ENCODE peak calls at places on chromosome 17, in nine cellular contexts. W, E, X, D, S, V, T, Z and R are unnamed samples.

GRCh38 chr17:7841622-7842379 is 7.8 kb downstream of the KDM6B start:
- DNase-seq in S (peak), T (peak), V (peak), X (peak), W (peak), Z (peak), D (peak), E (peak), R (peak)

GRCh38 chr17:46020998-46021397 is 21.9 kb downstream of the STH start:
- DNase-seq in V (no peak), D (no peak), E (no peak), T (no peak), Z (no peak), S (peak), X (no peak), W (no peak), R (no peak)

GRCh38 chr17:46976626-46977270 is 2.3 kb downstream of the RPRML start:
- DNase-seq in W (no peak), Z (no peak), S (peak), T (no peak), V (no peak), D (peak), X (no peak), E (no peak), R (peak)

GRCh38 chr17:65374966-65375365 is 186.5 kb downstream of the AXIN2 start:
- DNase-seq in E (no peak), D (no peak), V (no peak), W (no peak), S (no peak), T (no peak), Z (no peak), X (peak), R (no peak)

GRCh38 chr17:64694207-64694606 is 32.1 kb upstream of the SMURF2 start:
- DNase-seq in D (peak), W (no peak), T (no peak), S (no peak), X (peak), V (peak), Z (peak), E (no peak), R (peak)

GRCh38 chr17:16495561-16495960 is 3.6 kb upstream of the LRRC75A start:
- DNase-seq in D (no peak), W (no peak), T (no peak), X (no peak), E (no peak), S (peak), Z (no peak), V (no peak), R (no peak)

GRCh38 chr17:18039535-18040286 is 503 bp downstream of the GID4 start:
- DNase-seq in Z (peak), T (no peak), X (peak), S (peak), D (peak), W (no peak), E (no peak), V (no peak), R (peak)

GRCh38 chr17:72797142-72797541 is 295.3 kb downstream of the SLC39A11 start:
- DNase-seq in V (no peak), D (no peak), T (no peak), X (no peak), S (no peak), E (no peak), Z (no peak), W (no peak), R (no peak)

GRCh38 chr17:55601874-55602364 is 90.7 kb upstream of the SMIM36 start:
- DNase-seq in V (peak), S (peak), D (peak), T (peak), W (no peak), E (no peak), X (no peak), Z (no peak), R (peak)

GRCh38 chr17:80991645-80992076 is at the start of gene CHMP6:
- DNase-seq in W (peak), D (peak), V (peak), X (peak), Z (peak), T (peak), S (peak), E (peak), R (peak)

GRCh38 chr17:8408371-8408770 is 10.7 kb upstream of the RNF222 start:
- DNase-seq in W (no peak), D (peak), S (peak), V (no peak), X (peak), T (no peak), Z (no peak), E (no peak), R (peak)

GRCh38 chr17:33968350-33969044 is 286.6 kb upstream of the CCL2 start:
- DNase-seq in V (no peak), D (peak), T (no peak), X (no peak), E (no peak), Z (no peak), S (peak), W (no peak), R (no peak)

GRCh38 chr17:35448214-35448898 is at the start of gene SLFN13:
- DNase-seq in E (no peak), D (peak), T (peak), X (peak), V (peak), W (peak), S (peak), Z (peak), R (peak)

GRCh38 chr17:5701371-5701770 is 117.1 kb upstream of the NLRP1 start:
- DNase-seq in S (no peak), X (no peak), E (no peak), Z (peak), V (no peak), W (no peak), D (no peak), T (no peak), R (no peak)

GRCh38 chr17:62653002-62653830 is 25.7 kb downstream of the MRC2 start:
- DNase-seq in E (peak), D (peak), V (peak), Z (peak), W (peak), T (peak), S (peak), X (peak), R (peak)

GRCh38 chr17:80295146-80295545 is 34.5 kb downstream of the RNF213 start:
- DNase-seq in T (no peak), V (no peak), D (no peak), W (no peak), E (no peak), Z (no peak), X (no peak), S (no peak), R (no peak)

GRCh38 chr17:19263621-19264010 is 26.4 kb downstream of the EPN2 start:
- DNase-seq in S (no peak), E (no peak), D (no peak), Z (peak), W (no peak), X (no peak), T (no peak), V (peak), R (no peak)

GRCh38 chr17:72930031-72930430 is 162.5 kb downstream of the SLC39A11 start:
- DNase-seq in E (no peak), S (peak), T (no peak), Z (no peak), X (no peak), W (no peak), D (no peak), V (no peak), R (no peak)

GRCh38 chr17:8131844-8132441 is 8.0 kb upstream of the HES7 start:
- DNase-seq in X (no peak), V (no peak), Z (no peak), E (no peak), D (no peak), W (no peak), T (no peak), S (no peak), R (no peak)

GRCh38 chr17:45147102-45147580 is 1.1 kb upstream of the HEXIM1 start:
- DNase-seq in S (peak), W (peak), X (no peak), D (no peak), V (peak), T (no peak), Z (peak), E (no peak), R (peak)

GRCh38 chr17:79054200-79054599 is 20.4 kb upstream of the ENGASE start:
- DNase-seq in T (no peak), X (no peak), W (no peak), D (peak), E (no peak), V (no peak), S (no peak), Z (no peak), R (no peak)

GRCh38 chr17:73350864-73351263 is 39.1 kb upstream of the CDC42EP4 start:
- DNase-seq in D (no peak), V (no peak), Z (no peak), T (no peak), E (no peak), W (no peak), S (no peak), X (no peak), R (no peak)

GRCh38 chr17:77693776-77694175 is 264.7 kb upstream of the TNRC6C start:
- DNase-seq in D (no peak), S (no peak), W (no peak), T (no peak), V (no peak), E (no peak), Z (peak), X (no peak), R (no peak)

GRCh38 chr17:64406321-64407200 is 15.9 kb upstream of the PECAM1 start:
- DNase-seq in E (no peak), W (no peak), S (peak), Z (no peak), T (no peak), V (no peak), X (no peak), D (peak), R (peak)

GRCh38 chr17:44097110-44097810 is 26.2 kb downstream of the HDAC5 start:
- DNase-seq in T (no peak), W (no peak), D (peak), S (peak), X (no peak), E (no peak), Z (no peak), V (peak), R (no peak)

GRCh38 chr17:18093616-18094408 is 6.1 kb downstream of the DRG2 start:
- DNase-seq in X (no peak), S (peak), T (no peak), W (no peak), E (peak), V (peak), Z (no peak), D (peak), R (no peak)

GRCh38 chr17:17569691-17570090 is 21.8 kb downstream of the PEMT start:
- DNase-seq in Z (no peak), S (no peak), V (no peak), D (no peak), T (no peak), X (no peak), W (no peak), E (no peak), R (no peak)

GRCh38 chr17:40598928-40599627 is 33.8 kb upstream of the CCR7 start:
- DNase-seq in X (no peak), W (peak), Z (peak), D (no peak), T (peak), S (no peak), V (peak), E (no peak), R (no peak)

GRCh38 chr17:81910840-81911276 is 341 bp downstream of the PCYT2 start:
- DNase-seq in W (no peak), V (no peak), X (no peak), Z (no peak), D (no peak), T (no peak), E (no peak), S (no peak), R (no peak)

GRCh38 chr17:16377804-16378400 is 3.0 kb upstream of the UBB start:
- DNase-seq in W (no peak), X (peak), E (no peak), T (no peak), Z (no peak), S (no peak), V (peak), D (peak), R (peak)

GRCh38 chr17:309361-309888 is 43.2 kb downstream of the RPH3AL start:
- DNase-seq in S (peak), Z (no peak), E (no peak), D (peak), X (no peak), T (peak), V (no peak), W (no peak), R (peak)

GRCh38 chr17:77504652-77505459 is 364.1 kb downstream of the SEC14L1 start:
- DNase-seq in S (no peak), V (no peak), X (no peak), T (no peak), E (no peak), Z (no peak), W (no peak), D (no peak), R (no peak)

GRCh38 chr17:74117999-74118421 is 85.5 kb upstream of the RPL38 start:
- DNase-seq in V (no peak), W (no peak), X (no peak), S (no peak), Z (no peak), E (no peak), T (no peak), D (no peak), R (no peak)

GRCh38 chr17:43650471-43650870 is 11.3 kb downstream of the MEOX1 start:
- DNase-seq in S (no peak), T (no peak), X (no peak), V (no peak), Z (no peak), D (no peak), E (no peak), W (no peak), R (no peak)

GRCh38 chr17:42900460-42901331 is at the start of gene G6PC1:
- DNase-seq in X (no peak), Z (no peak), W (no peak), V (no peak), T (no peak), D (no peak), E (no peak), S (no peak), R (no peak)

GRCh38 chr17:50129303-50129945 is 536 bp downstream of the SAMD14 start:
- DNase-seq in V (no peak), D (peak), X (no peak), S (peak), W (peak), Z (no peak), E (no peak), T (peak), R (peak)

GRCh38 chr17:64326030-64326419 is 63.0 kb upstream of the TEX2 start:
- DNase-seq in D (no peak), V (no peak), E (no peak), W (no peak), T (no peak), Z (no peak), X (no peak), S (no peak), R (no peak)

GRCh38 chr17:42248351-42249179 is 27.6 kb downstream of the STAT5B start:
- DNase-seq in D (no peak), Z (peak), W (peak), V (peak), X (peak), E (peak), S (peak), T (no peak), R (no peak)